ENCODE peak calls at places on chromosomes 5 and 9, in four cellular contexts. G is Peyer's patch, X is sigmoid colon, I is heart left ventricle. V is an unnamed sample. For H3K4me1, the result is how much of the 10 kb centered on the place peaks cover.

GRCh38 chr5:76604838-76605237 is 18.4 kb downstream of the F2RL2 start:
- DNase-seq in G (no peak), X (no peak), I (no peak), V (no peak)

GRCh38 chr9:93132287-93132927 is 1.6 kb downstream of the NINJ1 start:
- DNase-seq in G (no peak), X (peak), I (peak), V (peak)

GRCh38 chr5:3230941-3231340 is 364.7 kb upstream of the IRX1 start:
- DNase-seq in G (no peak), X (no peak), I (no peak), V (no peak)

GRCh38 chr9:87006956-87007355 is 59.6 kb upstream of the GAS1 start:
- DNase-seq in G (no peak), X (no peak), I (no peak), V (no peak)

GRCh38 chr5:143182901-143183820 is 220.3 kb downstream of the NR3C1 start:
- DNase-seq in G (no peak), X (no peak), I (peak), V (no peak)

GRCh38 chr5:8756498-8757084 is 789.3 kb downstream of the SEMA5A start:
- DNase-seq in G (no peak), X (no peak), I (no peak), V (no peak)

GRCh38 chr5:1096792-1097191 is 15.1 kb downstream of the SLC12A7 start:
- DNase-seq in G (no peak), X (no peak), I (no peak), V (no peak)

GRCh38 chr5:141487131-141487530 is 1.8 kb upstream of the PCDHGC5 start:
- DNase-seq in G (no peak), X (no peak), I (no peak), V (no peak)

GRCh38 chr5:17105744-17106450 is 111.5 kb upstream of the BASP1 start:
- DNase-seq in G (no peak), X (no peak), I (no peak), V (no peak)

GRCh38 chr9:131545003-131545785 is at the start of gene PRRT1B:
- DNase-seq in G (no peak), X (no peak), I (no peak), V (no peak)

GRCh38 chr5:114237766-114238165 is 124.1 kb upstream of the KCNN2 start:
- DNase-seq in G (no peak), X (no peak), I (no peak), V (no peak)

GRCh38 chr5:179900707-179901106 is 7.0 kb downstream of the TBC1D9B start:
- DNase-seq in G (no peak), X (no peak), I (no peak), V (no peak)

GRCh38 chr5:134026521-134027202 is 21.9 kb upstream of the VDAC1 start:
- DNase-seq in G (peak), X (no peak), I (no peak), V (no peak)

GRCh38 chr5:43020294-43020711 is 19.8 kb downstream of the ANXA2R start:
- DNase-seq in G (peak), X (no peak), I (no peak), V (no peak)

GRCh38 chr5:73940026-73940425 is 314.0 kb downstream of the ARHGEF28 start:
- DNase-seq in G (no peak), X (no peak), I (no peak), V (no peak)

GRCh38 chr9:100674419-100675122 is 96.7 kb downstream of the CAVIN4 start:
- DNase-seq in G (no peak), X (no peak), I (no peak), V (no peak)

GRCh38 chr5:102421647-102422046 is 77.2 kb downstream of the SLCO6A1 start:
- DNase-seq in G (no peak), X (no peak), I (peak), V (no peak)

GRCh38 chr5:159286420-159287035 is 23.4 kb downstream of the UBLCP1 start:
- DNase-seq in G (no peak), X (no peak), I (no peak), V (no peak)

GRCh38 chr5:175457466-175457865 is 13.5 kb upstream of the DRD1 start:
- DNase-seq in G (no peak), X (no peak), I (no peak), V (no peak)

GRCh38 chr9:26675055-26675454 is 217.5 kb downstream of the CAAP1 start:
- DNase-seq in G (no peak), X (no peak), I (no peak), V (no peak)

GRCh38 chr5:99771296-99771695 is 763.9 kb upstream of the FAM174A start:
- DNase-seq in G (no peak), X (no peak), I (no peak), V (no peak)

GRCh38 chr5:56585973-56586740 is 229.2 kb upstream of the MAP3K1 start:
- DNase-seq in G (no peak), X (peak), I (peak), V (peak)

GRCh38 chr9:89532478-89532877 is 34.6 kb upstream of the SEMA4D start:
- DNase-seq in G (no peak), X (no peak), I (no peak), V (no peak)

GRCh38 chr9:89247431-89248370 is 63.3 kb upstream of the CKS2 start:
- DNase-seq in G (no peak), X (no peak), I (no peak), V (no peak)

GRCh38 chr9:127180457-127181314 is 58.3 kb upstream of the ANGPTL2 start:
- DNase-seq in G (no peak), X (peak), I (peak), V (peak)

GRCh38 chr5:95946451-95946850 is 15.2 kb downstream of the ELL2 start:
- DNase-seq in G (no peak), X (no peak), I (no peak), V (no peak)

GRCh38 chr5:19987594-19988345 is at the start of gene CDH18:
- DNase-seq in G (no peak), X (peak), I (no peak), V (no peak)

GRCh38 chr5:14453486-14453885 is 128.1 kb upstream of the OTULINL start:
- DNase-seq in G (no peak), X (no peak), I (no peak), V (no peak)

DNA sequence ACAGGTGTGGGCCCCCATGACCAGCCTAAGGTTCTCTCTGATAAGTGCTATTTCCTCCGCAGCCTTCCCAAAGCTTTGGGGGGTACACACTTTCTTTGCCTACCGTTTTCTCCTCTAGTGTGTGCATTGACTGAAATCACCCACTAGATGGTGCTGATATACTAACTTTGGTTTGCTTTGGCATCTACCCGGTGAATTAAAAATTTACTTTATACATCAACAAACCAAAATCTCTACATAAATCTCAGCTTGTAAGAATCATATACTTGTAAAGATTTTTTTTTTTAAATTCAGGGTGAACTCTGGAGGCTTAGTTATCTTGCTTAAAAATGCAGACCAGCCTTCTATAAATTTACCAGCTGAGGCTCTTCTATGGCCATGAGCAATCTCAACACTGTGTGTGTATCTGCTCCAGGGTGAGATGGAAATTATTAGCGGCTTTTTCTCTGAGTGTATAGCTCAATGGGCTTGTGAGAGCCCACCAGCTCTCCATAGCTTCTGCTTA is 475.7 kb upstream of the TNC start:
- DNase-seq in G (no peak), X (no peak), I (no peak), V (peak)
- TF ChIP-seq POLR2A in G (no peak), X (no peak), I (no peak), V (no peak)

GRCh38 chr9:134383148-134383547 is 56.9 kb downstream of the RXRA start:
- DNase-seq in G (no peak), X (no peak), I (no peak), V (no peak)

GRCh38 chr9:134386951-134387831 is 60.9 kb downstream of the RXRA start:
- DNase-seq in G (no peak), X (peak), I (no peak), V (no peak)

GRCh38 chr9:134382733-134383132 is 56.5 kb downstream of the RXRA start:
- DNase-seq in G (no peak), X (no peak), I (no peak), V (no peak)

GRCh38 chr9:134385873-134386370 is 59.7 kb downstream of the RXRA start:
- DNase-seq in G (no peak), X (no peak), I (no peak), V (no peak)

DNA sequence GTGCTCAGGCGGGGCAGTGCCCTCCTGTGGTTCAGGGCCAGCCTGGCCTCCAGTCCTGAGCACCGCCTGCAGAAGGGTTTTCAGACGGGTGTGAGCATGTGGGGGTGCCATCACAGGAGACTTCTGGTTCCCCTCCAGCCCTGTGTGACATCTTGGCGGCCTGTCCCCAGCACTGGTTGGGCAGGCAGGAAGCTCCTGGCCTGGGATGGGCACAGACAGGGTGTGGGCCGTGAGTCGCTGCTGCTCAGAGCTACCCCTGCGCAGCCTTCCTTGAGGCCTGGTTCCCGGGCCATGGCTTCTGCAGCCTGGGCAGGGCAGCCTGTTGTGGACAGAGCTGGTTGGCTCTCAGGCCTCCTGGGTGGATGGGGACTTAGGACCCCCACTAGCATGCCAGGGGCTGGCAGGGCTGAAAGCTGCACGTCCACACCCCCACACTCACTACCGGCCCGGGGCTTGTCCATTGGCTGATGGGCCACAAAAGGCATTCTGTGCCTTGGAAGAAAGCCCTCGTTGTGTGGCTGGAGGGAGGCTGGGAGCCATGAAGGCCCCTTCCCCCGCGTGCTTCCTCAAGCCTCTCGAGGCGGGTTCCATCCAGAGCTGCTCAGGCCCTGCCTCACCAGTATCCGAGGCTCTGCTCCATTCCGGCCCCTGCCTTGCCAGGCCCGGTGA is 58.7 kb downstream of the RXRA start:
- DNase-seq in G (no peak), X (no peak), I (no peak), V (no peak)
- H3K4me1 ChIP-seq in G (under half), X (under half), I (half or more), V (half or more)

GRCh38 chr5:154999865-155000264 is 13.7 kb upstream of the KIF4B start:
- DNase-seq in G (no peak), X (no peak), I (no peak), V (no peak)

GRCh38 chr5:154995679-154996078 is 17.9 kb upstream of the KIF4B start:
- DNase-seq in G (no peak), X (no peak), I (no peak), V (no peak)

GRCh38 chr5:155001523-155001922 is 12.0 kb upstream of the KIF4B start:
- DNase-seq in G (no peak), X (no peak), I (no peak), V (no peak)

GRCh38 chr5:154993461-154993860 is 20.1 kb upstream of the KIF4B start:
- DNase-seq in G (no peak), X (no peak), I (no peak), V (no peak)

GRCh38 chr5:154997746-154998145 is 15.8 kb upstream of the KIF4B start:
- DNase-seq in G (no peak), X (no peak), I (no peak), V (no peak)
- TF ChIP-seq POLR2A in G (no peak), X (no peak), I (no peak), V (no peak)

GRCh38 chr9:95007470-95007869 is 281.0 kb downstream of the AOPEP start:
- DNase-seq in G (no peak), X (no peak), I (no peak), V (no peak)
- H3K4me1 ChIP-seq in G (under half), X (under half), I (under half), V (under half)

DNA sequence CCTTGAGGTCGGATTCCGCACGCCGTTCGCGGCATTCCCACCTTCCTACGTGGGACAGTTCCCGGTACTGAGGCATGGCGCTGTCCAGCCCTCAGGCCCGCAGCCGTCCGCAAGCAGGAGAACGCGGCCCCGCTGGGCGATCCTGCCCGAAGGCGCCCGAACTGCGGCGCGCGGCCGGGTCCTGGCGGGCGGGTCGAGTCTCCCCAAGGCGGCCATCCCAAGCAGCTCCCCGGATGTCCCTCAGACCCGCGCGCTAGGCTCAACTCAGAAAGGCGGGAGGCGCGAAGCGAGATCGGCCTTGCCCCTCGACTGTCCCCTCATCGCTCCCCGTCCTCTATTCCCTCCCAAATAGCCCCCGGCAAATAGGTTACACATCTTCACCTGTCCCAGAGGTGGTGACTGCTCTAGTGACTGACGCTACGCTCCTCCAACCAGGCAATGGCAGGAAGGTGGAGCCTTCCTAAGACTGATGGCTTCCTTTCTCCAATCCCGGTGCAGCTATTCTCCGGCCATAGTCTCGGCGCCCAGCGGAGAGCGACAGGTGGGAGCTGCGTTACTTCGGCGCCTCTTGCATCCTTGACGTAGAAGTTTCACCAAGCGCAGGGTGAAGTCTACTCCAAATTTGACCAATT is 787 bp upstream of the ANKHD1 start:
- DNase-seq in G (peak), X (peak), I (peak), V (peak)
- TF ChIP-seq POLR2A in G (peak), X (no peak), I (no peak), V (no peak)

GRCh38 chr9:112863214-112863613 is 27.5 kb downstream of the SLC46A2 start:
- DNase-seq in G (no peak), X (peak), I (no peak), V (no peak)
- H3K4me1 ChIP-seq in G (under half), X (under half), I (under half), V (under half)

DNA sequence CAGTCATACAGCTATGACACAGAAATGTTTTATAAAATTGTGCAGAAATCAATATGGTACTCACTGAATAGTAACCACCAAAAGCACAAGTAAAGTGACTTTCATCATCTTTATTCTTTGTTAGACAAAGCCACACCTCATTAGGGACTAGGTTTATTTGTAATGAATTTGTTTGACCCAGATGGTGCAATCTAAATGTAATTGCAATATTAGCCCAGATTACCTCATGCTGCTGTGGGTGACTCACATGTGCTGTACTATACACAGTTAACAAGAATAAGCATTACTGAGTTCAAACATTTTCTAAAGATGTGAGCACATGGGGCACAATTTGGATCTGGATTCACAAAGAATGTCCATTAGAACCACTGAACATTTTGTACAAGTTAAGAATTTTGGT is 759.3 kb upstream of the TYRP1 start:
- DNase-seq in G (no peak), X (no peak), I (no peak), V (no peak)
- TF ChIP-seq POLR2A in G (no peak), X (no peak), I (no peak), V (no peak)

GRCh38 chr5:79694183-79694582 is 4.5 kb downstream of the CMYA5 start:
- DNase-seq in G (no peak), X (no peak), I (no peak), V (no peak)

GRCh38 chr5:79691007-79691406 is 1.4 kb downstream of the CMYA5 start:
- DNase-seq in G (no peak), X (no peak), I (no peak), V (no peak)

GRCh38 chr5:79694652-79695051 is 5.0 kb downstream of the CMYA5 start:
- DNase-seq in G (no peak), X (no peak), I (peak), V (peak)

GRCh38 chr5:79689541-79690466 is at the start of gene CMYA5:
- DNase-seq in G (no peak), X (peak), I (peak), V (peak)

DNA sequence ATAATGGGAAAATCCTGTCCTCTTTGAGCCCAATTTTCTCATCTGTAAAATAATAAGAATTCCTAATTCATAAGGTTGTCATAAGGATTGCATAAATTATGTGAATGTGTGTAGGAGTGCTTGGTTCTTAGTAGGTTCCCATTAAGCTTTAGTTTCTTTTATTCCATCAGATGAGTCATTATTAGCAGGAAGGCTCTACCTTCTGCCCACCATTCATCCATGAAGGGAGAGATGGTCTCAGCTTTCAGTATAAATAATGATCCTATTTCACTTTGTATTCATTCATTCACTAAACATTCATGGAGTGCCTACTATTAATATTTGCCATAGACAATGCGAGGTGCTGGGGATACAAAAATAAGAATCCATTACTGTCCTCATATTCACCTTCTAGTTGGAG is 3.0 kb downstream of the CMYA5 start:
- DNase-seq in G (no peak), X (no peak), I (no peak), V (no peak)
- H3K4me1 ChIP-seq in G (under half), X (under half), I (under half), V (under half)

V was measured in uterus.